ENCODE peak calls at places on chromosome 16, in five cellular contexts. One of them, this sample, is unnamed. For H3K4me1, the result is how much of the 10 kb centered on the place peaks cover.

GRCh38 chr16:11914759-11915643 is 755 bp downstream of the GSPT1 start:
- DNase-seq in prostate gland: peak
- DNase-seq in testis: peak
- DNase-seq in mucosa of descending colon: peak
- DNase-seq in mammary epithelial cell: peak
- DNase-seq in this sample: peak

GRCh38 chr16:52773026-52773425 is 226.1 kb upstream of the TOX3 start:
- DNase-seq in prostate gland: no peak
- DNase-seq in testis: no peak
- DNase-seq in mucosa of descending colon: no peak
- DNase-seq in mammary epithelial cell: no peak
- DNase-seq in this sample: no peak

GRCh38 chr16:83675136-83675535 is 132.6 kb upstream of the HSBP1 start:
- DNase-seq in prostate gland: no peak
- DNase-seq in testis: no peak
- DNase-seq in mucosa of descending colon: no peak
- DNase-seq in mammary epithelial cell: no peak
- DNase-seq in this sample: no peak

GRCh38 chr16:20868890-20869289 is 31.3 kb downstream of the DCUN1D3 start:
- DNase-seq in prostate gland: peak
- DNase-seq in testis: peak
- DNase-seq in mucosa of descending colon: peak
- DNase-seq in mammary epithelial cell: peak
- DNase-seq in this sample: peak

GRCh38 chr16:49859139-49859947 is 3.4 kb upstream of the ZNF423 start:
- DNase-seq in prostate gland: no peak
- DNase-seq in testis: peak
- DNase-seq in mucosa of descending colon: peak
- DNase-seq in mammary epithelial cell: no peak
- DNase-seq in this sample: peak

GRCh38 chr16:11835891-11836652 is 15.3 kb downstream of the RSL1D1 start:
- DNase-seq in prostate gland: no peak
- DNase-seq in testis: no peak
- DNase-seq in mucosa of descending colon: no peak
- DNase-seq in mammary epithelial cell: no peak
- DNase-seq in this sample: no peak

GRCh38 chr16:77063617-77064016 is 127.4 kb upstream of the MON1B start:
- DNase-seq in prostate gland: no peak
- DNase-seq in testis: no peak
- DNase-seq in mucosa of descending colon: no peak
- DNase-seq in mammary epithelial cell: no peak
- DNase-seq in this sample: no peak

GRCh38 chr16:74601131-74601871 is 5.6 kb downstream of the GLG1 start:
- DNase-seq in prostate gland: no peak
- DNase-seq in testis: no peak
- DNase-seq in mucosa of descending colon: peak
- DNase-seq in mammary epithelial cell: peak
- DNase-seq in this sample: no peak

GRCh38 chr16:3983081-3983520 is 102.6 kb upstream of the CREBBP start:
- DNase-seq in prostate gland: peak
- DNase-seq in testis: peak
- DNase-seq in mucosa of descending colon: peak
- DNase-seq in mammary epithelial cell: peak
- DNase-seq in this sample: peak

GRCh38 chr16:52372313-52372712 is 174.6 kb downstream of the TOX3 start:
- DNase-seq in prostate gland: no peak
- DNase-seq in testis: no peak
- DNase-seq in mucosa of descending colon: no peak
- DNase-seq in mammary epithelial cell: no peak
- DNase-seq in this sample: no peak

GRCh38 chr16:12675852-12676251 is 127.8 kb downstream of the CPPED1 start:
- DNase-seq in prostate gland: no peak
- DNase-seq in testis: no peak
- DNase-seq in mucosa of descending colon: no peak
- DNase-seq in mammary epithelial cell: peak
- DNase-seq in this sample: no peak

GRCh38 chr16:50697881-50698767 is 4.7 kb downstream of the NOD2 start:
- DNase-seq in prostate gland: peak
- DNase-seq in testis: peak
- DNase-seq in mucosa of descending colon: peak
- DNase-seq in mammary epithelial cell: peak
- DNase-seq in this sample: no peak

GRCh38 chr16:70577256-70577698 is 53.7 kb downstream of the SF3B3 start:
- DNase-seq in prostate gland: no peak
- DNase-seq in testis: no peak
- DNase-seq in mucosa of descending colon: no peak
- DNase-seq in mammary epithelial cell: peak
- DNase-seq in this sample: no peak

GRCh38 chr16:85898521-85899442 is at the start of gene IRF8:
- DNase-seq in prostate gland: peak
- DNase-seq in testis: peak
- DNase-seq in mucosa of descending colon: peak
- DNase-seq in mammary epithelial cell: no peak
- DNase-seq in this sample: no peak

GRCh38 chr16:85891776-85892166 is 7.2 kb upstream of the IRF8 start:
- DNase-seq in prostate gland: no peak
- DNase-seq in testis: no peak
- DNase-seq in mucosa of descending colon: no peak
- DNase-seq in mammary epithelial cell: no peak
- DNase-seq in this sample: no peak

GRCh38 chr16:85891033-85891775 is 7.8 kb upstream of the IRF8 start:
- DNase-seq in prostate gland: peak
- DNase-seq in testis: no peak
- DNase-seq in mucosa of descending colon: no peak
- DNase-seq in mammary epithelial cell: peak
- DNase-seq in this sample: no peak

GRCh38 chr16:85897384-85897783 is 1.6 kb upstream of the IRF8 start:
- DNase-seq in prostate gland: no peak
- DNase-seq in testis: no peak
- DNase-seq in mucosa of descending colon: no peak
- DNase-seq in mammary epithelial cell: no peak
- DNase-seq in this sample: no peak

DNA sequence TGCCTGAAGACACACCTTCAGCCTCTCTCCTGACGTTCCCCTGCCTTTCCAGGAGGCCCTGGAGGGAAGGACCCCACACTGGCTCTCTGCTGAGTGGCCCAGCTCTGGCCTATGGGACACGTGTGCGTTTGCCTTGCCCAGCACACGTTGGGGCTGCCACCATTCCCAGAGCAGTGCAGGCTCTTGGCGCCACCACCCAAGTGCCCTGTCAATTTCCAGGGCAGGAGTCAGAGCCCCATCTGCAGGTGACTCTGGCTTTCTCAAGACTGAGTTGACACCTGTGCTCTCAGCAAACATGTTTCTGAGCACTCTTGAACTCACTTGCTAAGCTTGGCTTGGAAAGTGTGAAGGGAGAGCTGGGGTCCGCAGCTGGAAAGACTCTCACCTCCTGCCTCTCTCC is 4.7 kb upstream of the IRF8 start:
- DNase-seq in prostate gland: no peak
- DNase-seq in testis: no peak
- DNase-seq in mucosa of descending colon: no peak
- DNase-seq in mammary epithelial cell: no peak
- DNase-seq in this sample: no peak
- TF ChIP-seq CTCF in prostate gland: no peak
- TF ChIP-seq CTCF in testis: no peak
- TF ChIP-seq CTCF in mucosa of descending colon: no peak
- TF ChIP-seq CTCF in mammary epithelial cell: no peak
- TF ChIP-seq CTCF in this sample: no peak

DNA sequence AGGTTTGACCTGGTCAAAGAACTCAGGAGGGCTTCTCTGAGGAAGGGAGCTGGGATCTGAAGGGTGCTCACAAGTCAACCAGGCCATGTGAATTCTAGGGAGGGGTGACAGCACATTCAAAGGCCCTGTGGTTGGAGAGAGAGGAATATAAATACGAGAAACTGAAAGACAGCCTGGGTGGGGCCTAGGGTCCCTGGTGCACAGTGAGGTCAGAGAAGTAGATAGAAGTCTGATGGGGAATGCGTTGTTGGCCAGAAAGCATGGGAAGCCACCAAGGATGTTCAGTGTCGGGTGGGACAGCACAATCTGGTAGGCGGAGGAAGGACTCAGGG is 210.9 kb downstream of the KATNIP start:
- DNase-seq in prostate gland: no peak
- DNase-seq in testis: no peak
- DNase-seq in mucosa of descending colon: peak
- DNase-seq in mammary epithelial cell: no peak
- DNase-seq in this sample: no peak
- H3K4me1 ChIP-seq in prostate gland: under half
- H3K4me1 ChIP-seq in testis: under half
- H3K4me1 ChIP-seq in mucosa of descending colon: under half
- H3K4me1 ChIP-seq in mammary epithelial cell: under half
- H3K4me1 ChIP-seq in this sample: under half

DNA sequence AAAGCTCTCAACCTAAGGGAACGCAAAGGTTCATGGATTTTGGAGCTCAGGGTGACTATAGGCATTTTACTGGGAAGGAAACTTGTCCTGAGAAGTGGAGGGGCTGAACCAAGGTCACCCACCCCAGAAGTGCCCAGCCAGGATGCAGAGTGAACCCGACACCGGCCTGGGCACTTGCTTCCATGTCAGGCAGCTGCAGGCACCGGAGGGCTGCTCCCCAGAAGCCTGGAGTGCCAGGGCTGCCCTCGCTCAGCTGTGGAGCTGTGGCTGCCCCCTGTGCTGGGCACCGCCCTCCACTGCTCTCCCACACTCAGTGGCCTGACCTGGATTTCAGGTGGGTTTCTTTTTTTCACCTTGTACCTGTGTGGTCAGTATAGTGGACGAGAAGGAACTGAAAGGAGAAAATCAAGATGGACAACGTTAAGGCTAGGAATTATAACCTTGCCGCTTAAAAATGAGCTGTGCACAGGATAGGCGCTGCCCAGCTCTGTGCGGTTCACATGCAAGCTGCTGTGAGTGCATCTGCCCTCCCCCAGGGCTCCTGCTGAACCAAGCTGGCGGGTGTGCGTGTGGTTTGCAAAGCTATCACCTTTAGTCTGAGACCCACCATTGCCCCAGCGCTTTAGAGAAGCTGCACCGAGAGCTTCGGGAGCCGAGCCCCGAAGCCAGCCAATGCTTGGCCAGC is 2.2 kb downstream of the MAPK8IP3 start:
- DNase-seq in prostate gland: no peak
- DNase-seq in testis: no peak
- DNase-seq in mucosa of descending colon: no peak
- DNase-seq in mammary epithelial cell: no peak
- DNase-seq in this sample: no peak
- H3K4me3 ChIP-seq in prostate gland: no peak
- H3K4me3 ChIP-seq in testis: no peak
- H3K4me3 ChIP-seq in mucosa of descending colon: no peak
- H3K4me3 ChIP-seq in mammary epithelial cell: no peak
- H3K4me3 ChIP-seq in this sample: peak

DNA sequence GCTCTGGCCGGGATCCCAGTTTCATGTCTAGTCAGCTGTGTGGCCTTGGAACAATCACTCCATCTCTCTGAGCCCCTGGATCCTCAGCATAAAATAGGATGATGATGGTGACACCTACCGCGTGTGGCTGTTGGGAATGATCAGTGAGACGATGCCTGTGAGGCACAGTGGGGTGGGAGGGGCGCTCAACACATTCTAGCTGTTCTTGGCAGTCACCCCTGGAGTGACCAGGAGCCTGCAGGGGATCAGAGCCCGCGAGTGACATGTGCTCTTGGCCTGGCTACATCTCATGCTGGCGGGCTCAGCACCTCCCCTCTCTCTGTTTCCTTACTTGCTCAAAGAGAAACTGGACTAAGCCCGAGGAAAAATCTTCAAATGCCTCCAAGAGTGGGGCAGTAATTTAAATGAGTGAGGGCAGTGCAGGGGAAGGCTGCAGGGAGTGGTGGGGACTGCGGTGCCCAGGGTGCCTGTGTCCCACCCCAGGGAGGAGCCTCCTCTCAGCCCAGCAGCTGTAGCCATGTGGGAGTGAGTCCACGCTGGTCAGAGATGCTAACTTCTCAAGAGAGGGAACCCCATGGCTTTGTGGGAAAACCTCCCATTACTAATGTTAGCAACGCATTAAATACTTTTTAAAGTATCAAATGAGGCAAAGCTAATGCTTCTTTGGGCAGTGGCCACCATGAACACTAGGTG is 23.1 kb upstream of the DOK4 start:
- DNase-seq in prostate gland: no peak
- DNase-seq in testis: no peak
- DNase-seq in mucosa of descending colon: no peak
- DNase-seq in mammary epithelial cell: no peak
- DNase-seq in this sample: peak
- TF ChIP-seq CTCF in prostate gland: no peak
- TF ChIP-seq CTCF in testis: no peak
- TF ChIP-seq CTCF in mucosa of descending colon: no peak
- TF ChIP-seq CTCF in mammary epithelial cell: no peak
- TF ChIP-seq CTCF in this sample: no peak

GRCh38 chr16:23521965-23522364 is 11.7 kb upstream of the GGA2 start:
- DNase-seq in prostate gland: no peak
- DNase-seq in testis: no peak
- DNase-seq in mucosa of descending colon: no peak
- DNase-seq in mammary epithelial cell: no peak
- DNase-seq in this sample: no peak

GRCh38 chr16:23521037-23521743 is 10.9 kb upstream of the GGA2 start:
- DNase-seq in prostate gland: no peak
- DNase-seq in testis: no peak
- DNase-seq in mucosa of descending colon: no peak
- DNase-seq in mammary epithelial cell: no peak
- DNase-seq in this sample: no peak

GRCh38 chr16:23520500-23520899 is 10.2 kb upstream of the GGA2 start:
- DNase-seq in prostate gland: no peak
- DNase-seq in testis: no peak
- DNase-seq in mucosa of descending colon: no peak
- DNase-seq in mammary epithelial cell: no peak
- DNase-seq in this sample: no peak

GRCh38 chr16:23518435-23518891 is 8.2 kb upstream of the GGA2 start:
- DNase-seq in prostate gland: no peak
- DNase-seq in testis: no peak
- DNase-seq in mucosa of descending colon: no peak
- DNase-seq in mammary epithelial cell: no peak
- DNase-seq in this sample: no peak

DNA sequence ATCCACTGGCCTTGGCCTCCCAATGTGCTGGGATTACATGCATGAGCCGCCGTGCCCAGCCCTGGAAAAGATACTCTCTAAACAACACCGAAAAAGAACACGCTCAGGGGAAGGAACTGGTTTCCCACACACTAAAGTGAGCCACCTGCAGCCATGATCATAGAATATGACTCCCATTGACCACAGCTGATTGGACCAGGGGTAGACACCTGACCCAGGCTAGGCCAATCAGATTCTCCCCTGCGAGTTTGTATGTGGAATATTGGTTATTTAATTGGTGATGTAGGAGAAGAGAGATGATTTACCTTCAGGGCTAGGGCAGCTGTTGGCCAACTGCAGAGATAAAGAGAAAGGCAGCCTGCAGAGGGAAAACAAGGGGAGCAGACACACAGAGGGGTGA is 9.0 kb upstream of the GGA2 start:
- DNase-seq in prostate gland: no peak
- DNase-seq in testis: no peak
- DNase-seq in mucosa of descending colon: no peak
- DNase-seq in mammary epithelial cell: no peak
- DNase-seq in this sample: no peak
- H3K4me1 ChIP-seq in prostate gland: under half
- H3K4me1 ChIP-seq in testis: under half
- H3K4me1 ChIP-seq in mucosa of descending colon: under half
- H3K4me1 ChIP-seq in mammary epithelial cell: under half
- H3K4me1 ChIP-seq in this sample: under half

GRCh38 chr16:81316176-81316496 is 1.4 kb downstream of the GAN start:
- DNase-seq in prostate gland: no peak
- DNase-seq in testis: no peak
- DNase-seq in mucosa of descending colon: no peak
- DNase-seq in mammary epithelial cell: no peak
- DNase-seq in this sample: no peak
- H3K4me3 ChIP-seq in prostate gland: peak
- H3K4me3 ChIP-seq in testis: peak
- H3K4me3 ChIP-seq in mucosa of descending colon: no peak
- H3K4me3 ChIP-seq in mammary epithelial cell: peak
- H3K4me3 ChIP-seq in this sample: peak

GRCh38 chr16:2429771-2430663 is 770 bp downstream of the CCNF start:
- DNase-seq in prostate gland: peak
- DNase-seq in testis: peak
- DNase-seq in mucosa of descending colon: no peak
- DNase-seq in mammary epithelial cell: peak
- DNase-seq in this sample: peak
- TF ChIP-seq CTCF in prostate gland: no peak
- TF ChIP-seq CTCF in testis: no peak
- TF ChIP-seq CTCF in mucosa of descending colon: no peak
- TF ChIP-seq CTCF in mammary epithelial cell: peak
- TF ChIP-seq CTCF in this sample: peak